ENCODE peak calls at places on chromosomes 4 and X, in four cellular contexts. W is body of pancreas, R is prostate gland, V is GM23248. A is an unnamed sample.

GRCh38 chr4:16199132-16199531 is 27.1 kb downstream of the TAPT1 start:
- DNase-seq in R (no peak), V (peak), W (no peak), A (peak)

GRCh38 chrX:41688835-41689234 is at the start of gene GPR34:
- DNase-seq in V (no peak), R (no peak), W (peak), A (peak)

GRCh38 chr4:1375051-1375721 is 28.2 kb downstream of the UVSSA start:
- DNase-seq in V (no peak), W (no peak), R (no peak), A (no peak)

GRCh38 chrX:153966841-153967535 is 4.6 kb downstream of the HCFC1 start:
- DNase-seq in V (peak), R (no peak), W (no peak), A (no peak)

GRCh38 chr4:87856816-87857215 is 24.0 kb downstream of the MEPE start:
- DNase-seq in V (peak), R (no peak), W (no peak), A (no peak)

GRCh38 chrX:1526565-1526964 is 10.4 kb downstream of the P2RY8 start:
- DNase-seq in R (no peak), W (no peak), V (no peak), A (no peak)

GRCh38 chrX:96619588-96619987 is 65.1 kb upstream of the DIAPH2 start:
- DNase-seq in R (no peak), W (no peak), V (peak), A (no peak)

GRCh38 chr4:186820371-186820990 is 96.8 kb upstream of the FAT1 start:
- DNase-seq in W (no peak), R (no peak), V (peak), A (peak)

GRCh38 chrX:319579-320125 is 1.1 kb upstream of the GTPBP6 start:
- DNase-seq in R (no peak), W (peak), V (peak), A (no peak)

GRCh38 chr4:88616275-88616996 is 24.2 kb downstream of the HERC3 start:
- DNase-seq in R (no peak), W (no peak), V (peak), A (no peak)

GRCh38 chr4:77342170-77342810 is 185.3 kb downstream of the CCNG2 start:
- DNase-seq in R (no peak), W (no peak), V (no peak), A (no peak)

GRCh38 chr4:4541661-4542570 is at the start of gene STX18:
- DNase-seq in V (peak), R (peak), W (peak), A (peak)

GRCh38 chrX:71053217-71053621 is 14.9 kb downstream of the SNX12 start:
- DNase-seq in R (no peak), W (peak), V (no peak), A (peak)

GRCh38 chrX:98405376-98405775 is 1521.7 kb downstream of the RPA4 start:
- DNase-seq in V (no peak), W (no peak), R (no peak), A (no peak)

GRCh38 chr4:117637347-117637746 is 396.9 kb upstream of the NDST3 start:
- DNase-seq in W (no peak), V (no peak), R (no peak), A (no peak)

GRCh38 chr4:184845367-184846011 is 19.7 kb upstream of the ACSL1 start:
- DNase-seq in W (no peak), R (no peak), V (peak), A (no peak)

GRCh38 chr4:7699040-7699439 is 240.6 kb downstream of the AFAP1 start:
- DNase-seq in V (peak), R (no peak), W (peak), A (no peak)

GRCh38 chrX:119734897-119735339 is 23.5 kb upstream of the SOWAHD start:
- DNase-seq in W (peak), V (peak), R (no peak), A (peak)

GRCh38 chr4:5387457-5387856 is 320.9 kb downstream of the EVC2 start:
- DNase-seq in R (no peak), W (no peak), V (no peak), A (no peak)

GRCh38 chr4:132114885-132115284 is 1034.2 kb upstream of the PCDH10 start:
- DNase-seq in R (no peak), W (no peak), V (no peak), A (no peak)

GRCh38 chrX:13808865-13809264 is 8.0 kb downstream of the GPM6B start:
- DNase-seq in V (no peak), W (no peak), R (no peak), A (no peak)

GRCh38 chrX:133335027-133335426 is 80.3 kb downstream of the GPC4 start:
- DNase-seq in R (peak), V (peak), W (peak), A (peak)

GRCh38 chr4:168593399-168593798 is 96.5 kb downstream of the PALLD start:
- DNase-seq in R (no peak), W (no peak), V (no peak), A (no peak)

GRCh38 chr4:148192526-148192925 is 249.7 kb downstream of the NR3C2 start:
- DNase-seq in W (no peak), R (no peak), V (no peak), A (no peak)

GRCh38 chrX:148620023-148620422 is 119.6 kb downstream of the AFF2 start:
- DNase-seq in R (no peak), V (no peak), W (no peak), A (no peak)

GRCh38 chr4:84965558-84966381 is 720 bp downstream of the WDFY3 start:
- DNase-seq in V (peak), R (peak), W (peak), A (peak)

GRCh38 chrX:17635231-17635630 is 102.1 kb upstream of the SCML1 start:
- DNase-seq in W (peak), V (no peak), R (peak), A (peak)

GRCh38 chr4:138707746-138708145 is 307.8 kb upstream of the NOCT start:
- DNase-seq in W (no peak), R (no peak), V (peak), A (no peak)

GRCh38 chrX:19063030-19063429 is 59.2 kb downstream of the ADGRG2 start:
- DNase-seq in V (peak), W (no peak), R (no peak), A (no peak)

GRCh38 chrX:108590496-108590895 is 145.9 kb downstream of the IRS4 start:
- DNase-seq in R (no peak), V (peak), W (no peak), A (no peak)

GRCh38 chr4:13984996-13985780 is 357.7 kb upstream of the BOD1L1 start:
- DNase-seq in V (peak), W (peak), R (no peak), A (no peak)

GRCh38 chr4:40245794-40246546 is 49.1 kb downstream of the RHOH start:
- DNase-seq in W (no peak), R (no peak), V (no peak), A (no peak)
- H3K4me3 ChIP-seq in W (no peak), R (no peak), V (no peak), A (no peak)

GRCh38 chrX:49884290-49884862 is 5.1 kb downstream of the USP27X start:
- DNase-seq in W (peak), R (peak), V (peak), A (peak)
- H3K27ac ChIP-seq in W (no peak), R (no peak), V (no peak), A (no peak)

GRCh38 chr4:48698029-48698901 is 81.8 kb downstream of the FRYL start:
- DNase-seq in W (peak), V (peak), R (no peak), A (peak)
- H3K4me3 ChIP-seq in W (no peak), V (peak), R (no peak), A (no peak)

DNA sequence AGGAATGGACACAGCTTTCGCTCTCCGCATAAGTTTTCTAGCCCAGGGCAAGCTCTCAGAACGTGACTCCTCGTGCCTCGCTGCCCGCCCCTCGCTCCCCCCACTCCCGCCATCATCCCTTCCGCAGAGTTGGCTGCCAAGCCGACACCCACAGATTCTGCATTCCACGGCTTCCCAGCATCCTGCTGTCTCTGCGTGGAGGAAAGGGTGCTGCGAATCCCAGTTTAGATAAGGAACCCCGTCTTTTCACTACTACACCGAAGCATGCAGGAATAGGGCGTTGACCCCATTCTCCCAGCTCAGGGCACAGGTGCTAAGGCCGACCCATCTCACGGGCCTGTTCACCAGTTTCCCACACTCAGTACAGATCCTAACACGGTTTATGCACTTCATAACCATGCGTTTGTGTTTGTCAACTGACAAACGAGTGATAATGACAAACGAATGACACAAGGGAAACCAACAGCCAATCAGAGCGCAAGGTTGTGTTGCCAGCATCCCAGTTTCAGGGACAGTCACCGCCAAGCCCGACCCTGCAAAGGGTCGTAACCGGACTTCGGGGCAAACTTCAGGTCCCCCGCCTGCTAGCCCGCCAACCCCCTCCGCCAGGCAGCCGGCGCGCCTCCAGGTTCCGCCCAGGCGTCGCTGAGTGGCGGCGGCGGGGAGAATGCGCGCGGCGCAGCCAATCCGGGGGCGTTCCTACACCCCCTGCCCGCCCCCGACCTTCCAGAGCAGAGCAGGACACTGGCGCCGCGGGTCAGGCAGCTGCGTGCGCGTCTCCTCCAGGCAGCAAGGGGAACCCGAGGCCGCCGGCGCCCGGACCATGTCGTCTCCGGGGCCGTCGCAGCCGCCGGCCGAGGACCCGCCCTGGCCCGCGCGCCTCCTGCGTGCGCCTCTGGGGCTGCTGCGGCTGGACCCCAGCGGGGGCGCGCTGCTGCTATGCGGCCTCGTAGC is at the start of gene CYP2U1:
- DNase-seq in W (peak), R (peak), V (peak), A (peak)
- H3K27ac ChIP-seq in W (peak), R (peak), V (peak), A (peak)

DNA sequence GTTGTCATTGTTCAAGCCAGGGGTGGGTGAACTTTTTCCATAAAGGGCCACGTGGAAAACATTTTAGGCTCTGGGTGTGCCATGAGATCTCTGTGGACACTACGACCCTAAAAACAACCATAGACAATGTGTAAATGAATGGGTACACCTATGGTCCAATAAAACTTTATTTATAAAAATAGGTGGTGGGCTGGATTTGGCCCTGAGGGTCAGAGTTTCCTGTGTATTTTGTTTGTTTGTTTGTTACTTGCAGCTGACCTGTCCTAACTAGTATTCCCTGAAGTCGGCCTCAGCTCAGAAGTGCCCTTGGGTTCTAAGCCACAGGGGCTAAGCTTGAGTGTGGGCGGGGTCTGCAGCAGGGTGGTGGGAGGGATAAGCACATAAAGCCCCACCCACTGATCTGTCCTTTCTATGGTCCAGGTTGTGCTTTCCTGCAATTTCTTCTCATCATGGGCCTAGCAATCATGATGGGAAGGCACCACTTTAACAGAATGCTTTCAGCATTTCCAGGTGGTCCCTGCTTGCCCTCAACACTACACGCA is 17.2 kb upstream of the DRD5 start:
- DNase-seq in V (no peak), W (no peak), R (no peak), A (no peak)
- H3K4me3 ChIP-seq in V (no peak), W (no peak), R (no peak), A (no peak)

A was measured in small intestine.